ENCODE peak calls at places on chromosomes 6 and 20, in four cellular contexts. D is H1, V is HepG2, J is GM12878. C is an unnamed sample.

GRCh38 chr6:154229796-154230195 is 126.8 kb downstream of the IPCEF1 start:
- DNase-seq in D (no peak), V (no peak), J (no peak), C (no peak)

GRCh38 chr20:15702161-15702560 is 871.1 kb downstream of the KIF16B start:
- DNase-seq in D (no peak), V (no peak), J (no peak), C (no peak)

GRCh38 chr20:2606507-2607006 is 45.9 kb upstream of the NOP56 start:
- DNase-seq in D (no peak), V (no peak), J (no peak), C (no peak)

GRCh38 chr20:37225146-37225545 is 36.5 kb downstream of the GHRH start:
- DNase-seq in D (no peak), V (no peak), J (no peak), C (no peak)

GRCh38 chr6:378090-378957 is 13.2 kb upstream of the IRF4 start:
- DNase-seq in D (no peak), V (no peak), J (no peak), C (no peak)

GRCh38 chr6:1485678-1486077 is 96.3 kb downstream of the FOXF2 start:
- DNase-seq in D (no peak), V (no peak), J (no peak), C (no peak)

GRCh38 chr6:87722831-87723726 is 21.0 kb upstream of the AKIRIN2 start:
- DNase-seq in D (no peak), V (peak; percentile 92), J (peak; percentile 77), C (peak; percentile 63)

GRCh38 chr6:105452924-105453756 is 50.3 kb upstream of the PREP start:
- DNase-seq in D (no peak), V (no peak), J (peak; percentile 54), C (no peak)

GRCh38 chr6:16762547-16763477 is 1.6 kb upstream of the ATXN1 start:
- DNase-seq in D (peak; percentile 58), V (peak; percentile 82), J (no peak), C (no peak)

GRCh38 chr6:9494864-9495263 is 920.0 kb downstream of the TFAP2A start:
- DNase-seq in D (no peak), V (no peak), J (no peak), C (no peak)

GRCh38 chr20:19321176-19321575 is 108.7 kb downstream of the SLC24A3 start:
- DNase-seq in D (no peak), V (no peak), J (no peak), C (no peak)

GRCh38 chr20:45257161-45257560 is 2.8 kb upstream of the SLPI start:
- DNase-seq in D (no peak), V (no peak), J (no peak), C (no peak)

GRCh38 chr20:37911838-37912273 is 8.9 kb downstream of the VSTM2L start:
- DNase-seq in D (peak; percentile 70), V (no peak), J (no peak), C (peak; percentile 70)

GRCh38 chr6:105526198-105526872 is 123.5 kb upstream of the PREP start:
- DNase-seq in D (no peak), V (no peak), J (no peak), C (no peak)

GRCh38 chr20:50655325-50655880 is 35.9 kb downstream of the RIPOR3 start:
- DNase-seq in D (no peak), V (no peak), J (no peak), C (no peak)

GRCh38 chr20:61253640-61254511 is 1.8 kb downstream of the CDH4 start:
- DNase-seq in D (peak; percentile 61), V (no peak), J (no peak), C (no peak)

GRCh38 chr6:55239099-55239498 is 64.8 kb downstream of the HCRTR2 start:
- DNase-seq in D (no peak), V (no peak), J (no peak), C (no peak)

GRCh38 chr6:170480045-170480714 is 72.9 kb downstream of the PSMB1 start:
- DNase-seq in D (no peak), V (no peak), J (no peak), C (peak; percentile 13)

GRCh38 chr20:25197173-25197869 is 1.8 kb downstream of the ENTPD6 start:
- DNase-seq in D (no peak), V (no peak), J (no peak), C (no peak)

GRCh38 chr6:9208956-9209355 is 773.6 kb upstream of the SLC35B3 start:
- DNase-seq in D (no peak), V (no peak), J (no peak), C (no peak)

GRCh38 chr6:43779864-43780260 is 9.9 kb downstream of the VEGFA start:
- DNase-seq in D (no peak), V (no peak), J (no peak), C (no peak)

GRCh38 chr20:23151008-23151703 is 65.0 kb upstream of the CD93 start:
- DNase-seq in D (peak; percentile 32), V (no peak), J (no peak), C (no peak)

GRCh38 chr6:139508023-139508422 is 133.6 kb upstream of the CITED2 start:
- DNase-seq in D (no peak), V (peak; percentile 23), J (no peak), C (no peak)

GRCh38 chr6:15392182-15392581 is 146.3 kb downstream of the JARID2 start:
- DNase-seq in D (no peak), V (no peak), J (no peak), C (no peak)

GRCh38 chr6:22024004-22024403 is 272.8 kb downstream of the PRL start:
- DNase-seq in D (no peak), V (no peak), J (no peak), C (no peak)

GRCh38 chr6:22025468-22026159 is 271.2 kb downstream of the PRL start:
- DNase-seq in D (peak; percentile 59), V (no peak), J (peak; percentile 76), C (peak; percentile 88)

GRCh38 chr6:22027226-22027725 is 269.6 kb downstream of the PRL start:
- DNase-seq in D (no peak), V (no peak), J (no peak), C (no peak)

GRCh38 chr6:22026160-22026678 is 270.6 kb downstream of the PRL start:
- DNase-seq in D (no peak), V (no peak), J (no peak), C (no peak)

GRCh38 chr6:22024973-22025467 is 271.8 kb downstream of the PRL start:
- DNase-seq in D (no peak), V (no peak), J (peak; percentile 62), C (no peak)
- H3K9ac ChIP-seq in D (no peak overlapping the region), V (no peak overlapping the region), J (peak overlapping the region; percentile 80), C (peak overlapping the region; percentile 36)

GRCh38 chr6:157596886-157597285 is 215.9 kb downstream of the ZDHHC14 start:
- DNase-seq in D (no peak), V (no peak), J (no peak), C (no peak)

GRCh38 chr6:157595768-157596167 is 214.8 kb downstream of the ZDHHC14 start:
- DNase-seq in D (no peak), V (no peak), J (no peak), C (no peak)

GRCh38 chr6:157596461-157596860 is 215.5 kb downstream of the ZDHHC14 start:
- DNase-seq in D (no peak), V (no peak), J (no peak), C (no peak)

GRCh38 chr6:157599191-157599590 is 218.2 kb downstream of the ZDHHC14 start:
- DNase-seq in D (no peak), V (no peak), J (no peak), C (no peak)

GRCh38 chr6:157597461-157598312 is 216.7 kb downstream of the ZDHHC14 start:
- DNase-seq in D (peak; percentile 71), V (peak; percentile 56), J (no peak), C (no peak)
- TF ChIP-seq SUZ12 in D (no peak), V (no peak), J (no peak), C (no peak)

GRCh38 chr6:167858086-167858591 is 31.4 kb downstream of the AFDN start:
- DNase-seq in D (no peak), V (no peak), J (no peak), C (no peak)
- H3K4me1 ChIP-seq in D (peaks cover 18% of the 10 kb centered on the region), V (peaks cover 88% of the 10 kb centered on the region), J (no peaks in the 10 kb centered on the region), C (no peaks in the 10 kb centered on the region)

GRCh38 chr6:124324237-124324636 is 520.6 kb downstream of the NKAIN2 start:
- DNase-seq in D (no peak), V (no peak), J (no peak), C (no peak)

DNA sequence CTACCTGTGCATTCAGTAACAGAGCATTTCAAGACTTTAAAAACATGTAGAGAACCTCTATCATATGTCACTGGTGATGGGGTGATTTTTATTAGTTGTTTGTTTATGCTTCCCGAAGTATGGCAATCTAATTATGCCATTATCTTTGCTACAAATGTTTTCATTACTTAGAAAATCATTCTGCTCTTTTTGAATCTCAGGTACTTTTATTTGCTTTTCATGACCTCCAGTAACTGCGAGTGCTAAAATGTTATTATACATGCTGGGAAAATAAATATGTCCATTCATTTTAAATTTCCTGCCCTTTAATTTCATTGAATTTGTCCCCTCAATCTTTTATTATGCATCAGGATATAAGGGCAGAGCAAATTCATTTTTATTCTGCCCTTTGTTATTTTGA is 515.7 kb downstream of the NKAIN2 start:
- DNase-seq in D (no peak), V (no peak), J (no peak), C (no peak)
- H3K9ac ChIP-seq in D (no peak overlapping the region), V (no peak overlapping the region), J (no peak overlapping the region), C (no peak overlapping the region)

GRCh38 chr6:101826678-101827077 is 433.2 kb downstream of the GRIK2 start:
- DNase-seq in D (no peak), V (no peak), J (no peak), C (no peak)
- TF ChIP-seq SUZ12 in D (no peak), V (no peak), J (no peak), C (no peak)

GRCh38 chr20:57685134-57685851 is 24.5 kb downstream of the PMEPA1 start:
- DNase-seq in D (no peak), V (no peak), J (no peak), C (no peak)
- H3K4me1 ChIP-seq in D (peaks cover 41% of the 10 kb centered on the region), V (no peaks in the 10 kb centered on the region), J (peaks cover 31% of the 10 kb centered on the region), C (peaks cover 33% of the 10 kb centered on the region)

GRCh38 chr6:114690625-114691024 is 347.8 kb upstream of the HS3ST5 start:
- DNase-seq in D (no peak), V (peak; percentile 2), J (no peak), C (no peak)
- H3K9ac ChIP-seq in D (no peak overlapping the region), V (no peak overlapping the region), J (no peak overlapping the region), C (no peak overlapping the region)

C was measured in NT2/D1.